ENCODE peak calls at places on chromosome 13, in ten cellular contexts. Z is dorsolateral prefrontal cortex; Y is neural progenitor cell; R is cardiac muscle cell; J is left ventricle myocardium inferior; U is heart left ventricle; B is lung; L is kidney epithelial cell; Q is CD4-positive, alpha-beta T cell; H is CD8-positive, alpha-beta T cell. C is an unnamed sample.

GRCh38 chr13:74839656-74840055 is 642.3 kb downstream of the TBC1D4 start:
- DNase-seq in Z (no peak), Y (no peak), R (no peak), J (no peak), U (no peak), B (no peak), L (no peak), Q (no peak), H (no peak), C (peak; percentile 45)

GRCh38 chr13:98507060-98507797 is 69.7 kb downstream of the STK24 start:
- DNase-seq in Z (no peak), Y (peak; percentile 79), R (peak; percentile 86), J (peak; percentile 72), U (peak; percentile 79), B (peak; percentile 61), L (peak; percentile 60), Q (no peak), H (no peak), C (peak; percentile 29)

GRCh38 chr13:40549500-40550094 is 116.8 kb downstream of the FOXO1 start:
- DNase-seq in Z (no peak), Y (no peak), R (no peak), J (no peak), U (no peak), B (no peak), L (no peak), Q (no peak), H (no peak), C (no peak)

GRCh38 chr13:97340399-97340798 is 93.6 kb upstream of the RAP2A start:
- DNase-seq in Z (no peak), Y (no peak), R (no peak), J (no peak), U (no peak), B (no peak), L (no peak), Q (no peak), H (no peak), C (no peak)

GRCh38 chr13:113585828-113586355 is 1.3 kb downstream of the TFDP1 start:
- DNase-seq in Z (peak; percentile 16), Y (no peak), R (no peak), J (no peak), U (no peak), B (no peak), L (no peak), Q (no peak), H (no peak), C (no peak)

GRCh38 chr13:74090869-74091605 is 43.2 kb downstream of the KLF12 start:
- DNase-seq in Z (no peak), Y (no peak), R (no peak), J (no peak), U (no peak), B (no peak), L (no peak), Q (no peak), H (no peak), C (no peak)

GRCh38 chr13:44362394-44363040 is 11.1 kb upstream of the SERP2 start:
- DNase-seq in Z (no peak), Y (no peak), R (no peak), J (no peak), U (no peak), B (no peak), L (no peak), Q (no peak), H (no peak), C (no peak)

GRCh38 chr13:31909889-31910551 is 121.6 kb upstream of the FRY start:
- DNase-seq in Z (peak; percentile 47), Y (peak; percentile 75), R (peak; percentile 69), J (no peak), U (no peak), B (peak; percentile 55), L (peak; percentile 18), Q (peak; percentile 9), H (peak; percentile 3), C (peak; percentile 31)

GRCh38 chr13:40986328-40986856 is 32.7 kb downstream of the ELF1 start:
- DNase-seq in Z (no peak), Y (no peak), R (no peak), J (no peak), U (no peak), B (no peak), L (no peak), Q (no peak), H (no peak), C (no peak)

GRCh38 chr13:77492982-77493381 is 42.5 kb upstream of the SCEL start:
- DNase-seq in Z (no peak), Y (no peak), R (peak; percentile 23), J (no peak), U (no peak), B (no peak), L (no peak), Q (no peak), H (no peak), C (peak; percentile 14)

GRCh38 chr13:32752997-32753606 is 166.8 kb downstream of the PDS5B start:
- DNase-seq in Z (no peak), Y (no peak), R (no peak), J (no peak), U (no peak), B (no peak), L (no peak), Q (no peak), H (no peak), C (no peak)

GRCh38 chr13:28347456-28348371 is 147.2 kb downstream of the FLT1 start:
- DNase-seq in Z (no peak), Y (no peak), R (no peak), J (no peak), U (no peak), B (no peak), L (no peak), Q (no peak), H (no peak), C (peak; percentile 46)

GRCh38 chr13:42538996-42539395 is 35.0 kb upstream of the TNFSF11 start:
- DNase-seq in Z (no peak), Y (no peak), R (no peak), J (no peak), U (no peak), B (no peak), L (no peak), Q (no peak), H (no peak), C (no peak)

GRCh38 chr13:27000686-27001085 is 170.9 kb downstream of the USP12 start:
- DNase-seq in Z (no peak), Y (no peak), R (no peak), J (no peak), U (no peak), B (no peak), L (no peak), Q (no peak), H (no peak), C (no peak)

GRCh38 chr13:33172400-33172799 is 113.2 kb downstream of the STARD13 start:
- DNase-seq in Z (no peak), Y (no peak), R (no peak), J (no peak), U (no peak), B (no peak), L (no peak), Q (no peak), H (no peak), C (peak; percentile 84)

GRCh38 chr13:49219647-49220034 is 497 bp upstream of the MLNR start:
- DNase-seq in Z (no peak), Y (no peak), R (no peak), J (no peak), U (no peak), B (no peak), L (no peak), Q (no peak), H (no peak), C (no peak)
- H3K27me3 ChIP-seq in Z (peaks cover 32% of the 10 kb centered on the region), Y (peaks cover 87% of the 10 kb centered on the region), R (peaks cover 91% of the 10 kb centered on the region), J (peaks cover 72% of the 10 kb centered on the region), U (peaks cover 15% of the 10 kb centered on the region), B (no peaks in the 10 kb centered on the region), L (peaks cover 51% of the 10 kb centered on the region), Q (peaks cover 53% of the 10 kb centered on the region), H (peaks cover 28% of the 10 kb centered on the region), C (peaks cover 51% of the 10 kb centered on the region)

GRCh38 chr13:99992376-99992775 is 10.8 kb downstream of the ZIC2 start:
- DNase-seq in Z (no peak), Y (peak; percentile 24), R (no peak), J (no peak), U (no peak), B (no peak), L (no peak), Q (no peak), H (no peak), C (no peak)
- H3K27me3 ChIP-seq in Z (peaks cover 72% of the 10 kb centered on the region), Y (peaks cover 100% of the 10 kb centered on the region), R (peaks cover 100% of the 10 kb centered on the region), J (peaks cover 100% of the 10 kb centered on the region), U (peaks cover 99% of the 10 kb centered on the region), B (peaks cover 4% of the 10 kb centered on the region), L (peaks cover 90% of the 10 kb centered on the region), Q (peaks cover 100% of the 10 kb centered on the region), H (peaks cover 95% of the 10 kb centered on the region), C (no peaks in the 10 kb centered on the region)

GRCh38 chr13:111924676-111925075 is 142.3 kb upstream of the SOX1 start:
- DNase-seq in Z (peak; percentile 34), Y (no peak), R (no peak), J (no peak), U (no peak), B (no peak), L (no peak), Q (no peak), H (no peak), C (no peak)

GRCh38 chr13:111926501-111927180 is 140.3 kb upstream of the SOX1 start:
- DNase-seq in Z (peak; percentile 24), Y (no peak), R (no peak), J (no peak), U (no peak), B (no peak), L (no peak), Q (no peak), H (no peak), C (no peak)

GRCh38 chr13:111925146-111925875 is 141.6 kb upstream of the SOX1 start:
- DNase-seq in Z (no peak), Y (no peak), R (no peak), J (no peak), U (no peak), B (no peak), L (no peak), Q (no peak), H (no peak), C (no peak)

GRCh38 chr13:111927181-111927540 is 139.8 kb upstream of the SOX1 start:
- DNase-seq in Z (no peak), Y (no peak), R (no peak), J (no peak), U (no peak), B (no peak), L (no peak), Q (no peak), H (no peak), C (no peak)

GRCh38 chr13:111929036-111929616 is 137.8 kb upstream of the SOX1 start:
- DNase-seq in Z (peak; percentile 23), Y (no peak), R (no peak), J (no peak), U (no peak), B (no peak), L (no peak), Q (no peak), H (no peak), C (no peak)
- H3K27me3 ChIP-seq in Z (no peaks in the 10 kb centered on the region), Y (no peaks in the 10 kb centered on the region), R (peaks cover 23% of the 10 kb centered on the region), J (peaks cover 58% of the 10 kb centered on the region), U (no peaks in the 10 kb centered on the region), B (peaks cover 7% of the 10 kb centered on the region), L (no peaks in the 10 kb centered on the region), Q (no peaks in the 10 kb centered on the region), H (no peaks in the 10 kb centered on the region), C (no peaks in the 10 kb centered on the region)

GRCh38 chr13:110869231-110869804 is 45.6 kb downstream of the ANKRD10 start:
- DNase-seq in Z (no peak), Y (no peak), R (no peak), J (no peak), U (peak; percentile 59), B (no peak), L (no peak), Q (no peak), H (no peak), C (no peak)
- H3K27me3 ChIP-seq in Z (no peaks in the 10 kb centered on the region), Y (no peaks in the 10 kb centered on the region), R (no peaks in the 10 kb centered on the region), J (no peaks in the 10 kb centered on the region), U (no peaks in the 10 kb centered on the region), B (no peaks in the 10 kb centered on the region), L (no peaks in the 10 kb centered on the region), Q (peaks cover 27% of the 10 kb centered on the region), H (no peaks in the 10 kb centered on the region), C (no peaks in the 10 kb centered on the region)